ENCODE peak calls at places on chromosomes 5 and 9, in nine cellular contexts. F is activated naive CD4-positive, alpha-beta T cell treated with Interleukin-2 at 50 U/mL for 16 hours; M is epithelial cell of esophagus; X is stimulated activated CD4-positive, alpha-beta T cell treated with anti-CD3 and anti-CD28 coated beads, Interleukin-1b, Interleukin-23, amount 100 ng/mL, for 4 hours; H is RPMI7951; L is iPS-NIHi11; I is NCI-H146; S is retina; O is ELR. G is an unnamed sample.
A peak's percentile ranks its signal among the peaks of the same experiment; 100 is the strongest.

GRCh38 chr5:101678494-101679193 is 617.4 kb downstream of the SLCO4C1 start:
- DNase-seq in I (peak; percentile 63), O (peak; percentile 60), S (peak; percentile 82), F (peak; percentile 15), X (peak; percentile 13), M (peak; percentile 63), H (peak; percentile 25), L (peak; percentile 76), G (peak; percentile 17)

GRCh38 chr9:29974197-29974596 is 2400.9 kb upstream of the C9orf72 start:
- DNase-seq in L (no peak), O (peak; percentile 6), S (no peak), I (no peak), M (peak; percentile 10), X (no peak), F (no peak), H (no peak), G (no peak)

GRCh38 chr5:136053336-136054121 is 24.7 kb downstream of the TGFBI start:
- DNase-seq in O (peak; percentile 99), H (peak; percentile 99), L (no peak), X (no peak), F (no peak), S (no peak), M (peak; percentile 97), I (no peak), G (no peak)

GRCh38 chr9:130660683-130661460 is 3.5 kb upstream of the PRDM12 start:
- DNase-seq in H (no peak), F (no peak), M (no peak), X (no peak), O (peak; percentile 19), L (peak; percentile 69), S (peak; percentile 66), I (no peak), G (no peak)

GRCh38 chr5:81297531-81297930 is 3.9 kb upstream of the ZCCHC9 start:
- DNase-seq in X (no peak), H (no peak), L (no peak), M (no peak), I (no peak), O (no peak), S (no peak), F (no peak), G (no peak)

GRCh38 chr5:54860321-54860720 is 125.1 kb downstream of the ESM1 start:
- DNase-seq in L (no peak), X (no peak), S (no peak), M (peak; percentile 70), H (no peak), O (no peak), I (no peak), F (no peak), G (no peak)

GRCh38 chr5:40550481-40550880 is 129.2 kb upstream of the PTGER4 start:
- DNase-seq in M (no peak), L (no peak), I (no peak), F (no peak), O (no peak), H (no peak), X (no peak), S (no peak), G (no peak)

GRCh38 chr9:107363511-107364182 is 80.6 kb downstream of the RAD23B start:
- DNase-seq in F (no peak), O (no peak), X (no peak), M (no peak), H (peak; percentile 96), L (no peak), S (peak; percentile 66), I (peak; percentile 89), G (peak; percentile 17)

GRCh38 chr5:139552893-139553575 is 8.1 kb upstream of the UBE2D2 start:
- DNase-seq in F (no peak), X (no peak), I (no peak), L (no peak), H (no peak), S (no peak), M (no peak), O (no peak), G (no peak)

GRCh38 chr9:94002316-94003140 is 47.4 kb upstream of the BARX1 start:
- DNase-seq in S (peak; percentile 54), O (peak; percentile 60), I (peak; percentile 63), H (peak; percentile 40), M (peak; percentile 64), F (no peak), X (no peak), L (peak; percentile 74), G (no peak)

GRCh38 chr5:52948418-52949076 is 40.6 kb upstream of the ITGA2 start:
- DNase-seq in H (peak; percentile 84), X (peak; percentile 6), M (peak; percentile 83), S (peak; percentile 50), I (peak; percentile 72), F (peak; percentile 60), L (peak; percentile 59), O (peak; percentile 89), G (peak; percentile 16)

GRCh38 chr5:138950411-138951011 is 75.4 kb upstream of the LRRTM2 start:
- DNase-seq in M (no peak), X (no peak), F (no peak), S (no peak), I (no peak), L (no peak), O (no peak), H (no peak), G (no peak)